ENCODE peak calls at places on chromosomes 1 and 21, in five cellular contexts. W is fibroblast of lung, Q is left lung, Y is prostate gland, A is GM12865. E is an unnamed sample.
A peak's percentile ranks its signal among the peaks of the same experiment; 100 is the strongest.

GRCh38 chr1:150974580-150975478 is at the start of gene CERS2:
- DNase-seq in W (peak; percentile 76), Q (peak; percentile 82), Y (peak; percentile 77), A (peak; percentile 81), E (peak; percentile 62)

GRCh38 chr21:32190491-32191144 is 88.2 kb downstream of the MIS18A start:
- DNase-seq in W (no peak), Q (no peak), Y (no peak), A (peak; percentile 40), E (no peak)

GRCh38 chr1:235834620-235835019 is 32.1 kb downstream of the LYST start:
- DNase-seq in W (no peak), Q (no peak), Y (no peak), A (no peak), E (no peak)

GRCh38 chr1:177966199-177966598 is 3.7 kb downstream of the SEC16B start:
- DNase-seq in W (peak; percentile 38), Q (no peak), Y (no peak), A (no peak), E (no peak)

GRCh38 chr1:41835488-41835887 is 83.2 kb downstream of the HIVEP3 start:
- DNase-seq in W (no peak), Q (no peak), Y (no peak), A (no peak), E (no peak)

GRCh38 chr1:109928591-109929111 is 18.0 kb downstream of the CSF1 start:
- DNase-seq in W (peak; percentile 94), Q (no peak), Y (no peak), A (no peak), E (peak; percentile 35)

GRCh38 chr1:217585577-217585976 is 45.3 kb downstream of the GPATCH2 start:
- DNase-seq in W (no peak), Q (no peak), Y (no peak), A (no peak), E (no peak)

GRCh38 chr1:232865118-232865931 is 60.1 kb downstream of the MAP10 start:
- DNase-seq in W (no peak), Q (no peak), Y (no peak), A (no peak), E (no peak)

GRCh38 chr1:101959456-101959855 is 37.3 kb downstream of the OLFM3 start:
- DNase-seq in W (no peak), Q (no peak), Y (no peak), A (no peak), E (no peak)

GRCh38 chr1:54594463-54594862 is 28.9 kb downstream of the FAM151A start:
- DNase-seq in W (no peak), Q (no peak), Y (no peak), A (no peak), E (no peak)

GRCh38 chr1:16434501-16434900 is 2.7 kb downstream of the SPATA21 start:
- DNase-seq in W (no peak), Q (no peak), Y (no peak), A (peak; percentile 22), E (no peak)

GRCh38 chr1:31216016-31216415 is 23.7 kb downstream of the NKAIN1 start:
- DNase-seq in W (peak; percentile 41), Q (peak; percentile 35), Y (peak; percentile 63), A (no peak), E (peak; percentile 27)

GRCh38 chr1:168273575-168273974 is 7.1 kb upstream of the TBX19 start:
- DNase-seq in W (peak; percentile 43), Q (no peak), Y (no peak), A (peak; percentile 20), E (no peak)

DNA sequence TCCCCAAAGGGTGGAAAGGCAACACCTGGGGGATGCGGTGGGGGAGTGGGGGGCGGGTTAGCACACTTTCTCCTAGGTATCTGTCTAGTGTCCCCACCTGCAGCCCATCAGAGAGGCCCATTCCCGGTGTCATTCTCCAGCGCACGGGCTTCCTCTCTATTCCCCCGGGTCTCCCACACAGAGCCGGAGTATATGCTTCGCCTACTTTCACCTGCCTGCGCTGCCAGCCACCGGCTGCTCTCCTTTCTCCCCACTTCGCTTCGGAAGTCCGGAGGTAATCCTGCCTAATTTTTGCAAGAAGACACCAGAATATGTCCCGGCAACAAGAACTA is 852 bp downstream of the RGS7 start:
- DNase-seq in W (no peak), Q (no peak), Y (no peak), A (no peak), E (no peak)
- H3K4me3 ChIP-seq in W (peak overlapping the region; percentile 58), Q (no peak overlapping the region), Y (peak overlapping the region; percentile 37), A (no peak overlapping the region), E (peak overlapping the region; percentile 44)

GRCh38 chr1:185432943-185433342 is 115.9 kb upstream of the IVNS1ABP start:
- DNase-seq in W (no peak), Q (no peak), Y (no peak), A (no peak), E (no peak)
- H3K4me3 ChIP-seq in W (no peak overlapping the region), Q (no peak overlapping the region), Y (no peak overlapping the region), A (no peak overlapping the region), E (no peak overlapping the region)

GRCh38 chr1:183546427-183546826 is 43.8 kb downstream of the NCF2 start:
- DNase-seq in W (no peak), Q (no peak), Y (no peak), A (no peak), E (no peak)
- H3K4me3 ChIP-seq in W (no peak overlapping the region), Q (no peak overlapping the region), Y (no peak overlapping the region), A (no peak overlapping the region), E (no peak overlapping the region)

DNA sequence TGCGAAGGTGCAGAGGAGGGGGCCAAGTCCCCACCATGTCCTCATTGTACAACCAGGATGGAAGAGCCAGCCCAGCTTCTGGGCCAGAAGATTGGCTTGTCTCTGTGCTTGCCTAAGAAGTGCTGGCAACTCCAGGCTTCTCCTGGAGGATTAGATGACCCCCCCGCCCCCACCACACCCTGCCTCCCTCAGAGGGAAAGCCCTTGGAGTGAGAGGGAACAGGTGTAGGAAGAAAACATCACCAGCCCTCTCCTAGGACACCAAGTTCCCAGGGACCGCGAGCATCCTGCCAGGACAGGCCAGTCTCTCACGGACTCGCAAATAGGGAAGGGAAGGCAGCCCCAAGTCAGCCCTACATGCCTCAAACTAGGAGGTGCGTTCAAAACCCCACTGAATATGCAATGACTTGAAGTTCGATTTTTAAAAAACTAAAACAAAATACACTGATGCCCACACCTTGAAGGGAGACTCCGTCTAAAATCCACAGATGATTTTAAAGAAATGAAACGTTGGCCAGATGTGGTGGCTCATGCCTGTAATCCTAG is 20.7 kb upstream of the SLC25A33 start:
- DNase-seq in W (no peak), Q (no peak), Y (no peak), A (no peak), E (no peak)
- H3K4me3 ChIP-seq in W (no peak overlapping the region), Q (no peak overlapping the region), Y (no peak overlapping the region), A (no peak overlapping the region), E (no peak overlapping the region)

GRCh38 chr1:202013601-202014000 is 3.2 kb downstream of the ELF3 start:
- DNase-seq in W (no peak), Q (no peak), Y (no peak), A (no peak), E (no peak)

GRCh38 chr1:202014060-202014459 is 3.7 kb downstream of the ELF3 start:
- DNase-seq in W (no peak), Q (no peak), Y (no peak), A (no peak), E (no peak)

GRCh38 chr1:202011994-202012393 is 1.6 kb downstream of the ELF3 start:
- DNase-seq in W (no peak), Q (no peak), Y (no peak), A (no peak), E (no peak)

GRCh38 chr1:202014915-202015676 is 4.7 kb downstream of the ELF3 start:
- DNase-seq in W (no peak), Q (no peak), Y (no peak), A (no peak), E (no peak)

GRCh38 chr1:202012544-202013478 is 2.4 kb downstream of the ELF3 start:
- DNase-seq in W (no peak), Q (no peak), Y (no peak), A (no peak), E (no peak)
- H3K4me3 ChIP-seq in W (no peak overlapping the region), Q (peak overlapping the region; percentile 35), Y (peak overlapping the region; percentile 52), A (no peak overlapping the region), E (no peak overlapping the region)

GRCh38 chr21:42562258-42562657 is 48.6 kb downstream of the SLC37A1 start:
- DNase-seq in W (no peak), Q (peak; percentile 2), Y (no peak), A (no peak), E (no peak)
- H3K4me3 ChIP-seq in W (no peak overlapping the region), Q (no peak overlapping the region), Y (no peak overlapping the region), A (no peak overlapping the region), E (no peak overlapping the region)

GRCh38 chr1:40315795-40316594 is 1.1 kb downstream of the COL9A2 start:
- DNase-seq in W (no peak), Q (no peak), Y (no peak), A (peak; percentile 31), E (no peak)

GRCh38 chr1:40318970-40319621 is 2.0 kb upstream of the COL9A2 start:
- DNase-seq in W (no peak), Q (no peak), Y (no peak), A (no peak), E (no peak)

GRCh38 chr1:40316595-40317393 is at the start of gene COL9A2:
- DNase-seq in W (peak; percentile 33), Q (no peak), Y (no peak), A (peak; percentile 57), E (no peak)

GRCh38 chr1:40318476-40318875 is 1.4 kb upstream of the COL9A2 start:
- DNase-seq in W (no peak), Q (no peak), Y (no peak), A (no peak), E (no peak)

DNA sequence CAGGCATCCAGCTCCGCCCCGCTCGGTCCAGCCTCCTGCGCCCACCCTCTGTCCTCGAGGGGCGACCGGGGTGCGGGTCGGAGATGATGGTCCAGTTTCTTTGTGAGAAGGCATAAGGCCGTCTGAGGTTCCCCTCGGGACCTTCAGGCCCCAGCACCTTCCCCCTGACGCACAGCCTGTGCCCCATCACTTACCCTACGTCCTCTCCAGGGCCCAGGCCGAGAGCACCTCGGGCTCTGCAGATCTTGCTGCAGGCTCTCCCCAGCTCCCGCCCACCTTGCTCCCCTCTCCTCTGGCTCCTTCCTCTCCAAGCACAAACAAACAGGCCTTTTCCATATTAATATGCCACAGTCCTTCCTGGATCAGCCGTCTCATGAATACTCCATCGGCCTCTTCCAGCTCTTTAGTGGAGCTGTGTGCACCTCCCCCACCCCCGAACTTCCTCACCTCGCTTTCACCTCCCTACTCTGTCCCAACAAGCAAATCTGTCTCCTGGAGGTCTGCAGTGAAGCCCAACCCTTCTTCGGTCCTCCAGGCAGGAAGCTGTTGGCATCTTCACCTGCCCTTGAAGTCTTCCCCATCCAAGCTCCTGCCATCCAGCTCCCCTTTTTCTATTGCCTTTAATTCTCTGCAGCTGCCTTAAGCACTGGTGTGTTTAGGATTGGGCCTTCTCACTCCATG is 448 bp upstream of the COL9A2 start:
- DNase-seq in W (no peak), Q (no peak), Y (no peak), A (no peak), E (no peak)
- H3K4me3 ChIP-seq in W (no peak overlapping the region), Q (no peak overlapping the region), Y (peak overlapping the region; percentile 37), A (no peak overlapping the region), E (no peak overlapping the region)

GRCh38 chr1:24928631-24929090 is 1.4 kb downstream of the RUNX3 start:
- DNase-seq in W (no peak), Q (no peak), Y (no peak), A (peak; percentile 75), E (no peak)

GRCh38 chr1:24925963-24926362 is 4.1 kb downstream of the RUNX3 start:
- DNase-seq in W (no peak), Q (no peak), Y (no peak), A (no peak), E (no peak)

GRCh38 chr1:24926596-24927249 is 3.4 kb downstream of the RUNX3 start:
- DNase-seq in W (no peak), Q (no peak), Y (no peak), A (peak; percentile 55), E (peak; percentile 43)

GRCh38 chr1:24927886-24928630 is 2.0 kb downstream of the RUNX3 start:
- DNase-seq in W (no peak), Q (no peak), Y (no peak), A (no peak), E (no peak)

GRCh38 chr1:24927473-24927872 is 2.6 kb downstream of the RUNX3 start:
- DNase-seq in W (no peak), Q (no peak), Y (no peak), A (no peak), E (no peak)
- H3K4me3 ChIP-seq in W (no peak overlapping the region), Q (no peak overlapping the region), Y (no peak overlapping the region), A (peak overlapping the region; percentile 79), E (no peak overlapping the region)

E was measured in brain microvascular endothelial cell.